ENCODE peak calls at places on chromosomes 6 and 20, in ten cellular contexts. J, Q, C, V, D, U, W, L, N and Y are unnamed samples.

GRCh38 chr6:161761966-161762365 is 488.1 kb upstream of the AGPAT4 start:
- DNase-seq in Q (no peak), D (no peak), U (no peak), C (no peak), J (no peak), V (no peak), L (no peak), W (no peak), N (no peak), Y (no peak)

GRCh38 chr6:116397960-116398359 is 27.2 kb downstream of the DSE start:
- DNase-seq in W (no peak), C (no peak), Q (peak), U (no peak), V (no peak), D (no peak), N (no peak), L (no peak), J (peak), Y (no peak)

GRCh38 chr6:51570168-51570921 is 517.1 kb downstream of the PKHD1 start:
- DNase-seq in D (no peak), J (no peak), V (no peak), Q (no peak), L (peak), U (no peak), N (no peak), W (no peak), C (no peak), Y (no peak)

GRCh38 chr6:95413789-95414188 is 163.5 kb upstream of the MANEA start:
- DNase-seq in N (no peak), L (no peak), U (no peak), Q (no peak), W (no peak), C (no peak), D (no peak), V (no peak), J (no peak), Y (no peak)

GRCh38 chr20:884983-885952 is 30.9 kb downstream of the ANGPT4 start:
- DNase-seq in C (no peak), J (peak), D (no peak), U (no peak), L (no peak), W (no peak), N (no peak), V (no peak), Q (peak), Y (peak)

GRCh38 chr6:25462235-25462897 is 183.2 kb downstream of the CARMIL1 start:
- DNase-seq in J (no peak), C (no peak), D (no peak), V (no peak), Q (no peak), W (no peak), U (no peak), N (no peak), L (no peak), Y (no peak)

GRCh38 chr6:25179051-25179778 is 100.0 kb upstream of the CARMIL1 start:
- DNase-seq in D (no peak), V (no peak), N (no peak), L (no peak), Q (no peak), C (peak), J (peak), W (no peak), U (no peak), Y (no peak)

GRCh38 chr6:115896538-115897129 is 164.1 kb downstream of the FRK start:
- DNase-seq in U (no peak), D (no peak), Q (peak), C (peak), N (no peak), J (peak), W (peak), L (no peak), V (no peak), Y (no peak)

GRCh38 chr20:59954718-59955117 is 3.5 kb upstream of the CDH26 start:
- DNase-seq in C (no peak), W (no peak), U (no peak), V (no peak), D (no peak), N (no peak), L (no peak), J (no peak), Q (no peak), Y (no peak)

GRCh38 chr6:5004373-5005037 is 668 bp upstream of the RPP40 start:
- DNase-seq in W (no peak), N (no peak), L (no peak), C (no peak), Q (no peak), V (no peak), D (no peak), U (no peak), J (no peak), Y (no peak)

GRCh38 chr20:23298926-23299672 is 51.5 kb upstream of the NXT1 start:
- DNase-seq in J (no peak), N (no peak), Q (no peak), W (no peak), C (no peak), V (no peak), U (no peak), L (no peak), D (no peak), Y (peak)

GRCh38 chr6:111857674-111858337 is 15.4 kb downstream of the FYN start:
- DNase-seq in J (no peak), V (no peak), N (no peak), C (no peak), D (no peak), Q (no peak), W (no peak), U (no peak), L (no peak), Y (no peak)

GRCh38 chr6:39268721-39269120 is 39.4 kb upstream of the KCNK5 start:
- DNase-seq in U (no peak), W (no peak), L (no peak), D (no peak), V (no peak), C (no peak), J (no peak), N (no peak), Q (no peak), Y (no peak)

GRCh38 chr6:17601389-17601703 is 1.2 kb downstream of the FAM8A1 start:
- DNase-seq in L (no peak), D (no peak), C (no peak), J (no peak), Q (peak), U (no peak), V (no peak), W (no peak), N (no peak), Y (no peak)